ENCODE peak calls at places on chromosome 4, in nine cellular contexts. One of them, this sample, is unnamed.

GRCh38 chr4:136690363-136690762 is 841.9 kb downstream of the PCDH18 start:
- DNase-seq in choroid plexus epithelial cell: no peak
- DNase-seq in NCI-H146: no peak
- DNase-seq in stimulated activated CD4-positive, alpha-beta T cell treated with anti-CD3 and anti-CD28 coated beads, Interleukin-4, amount 100 ng/mL, for 1 hour: no peak
- DNase-seq in activated CD8-positive, alpha-beta memory T cell treated with anti-CD3 and anti-CD28 coated beads for 4 hours: no peak
- DNase-seq in left colon: no peak
- DNase-seq in B cell: no peak
- DNase-seq in progenitor cell of endocrine pancreas: no peak
- DNase-seq in activated naive CD8-positive, alpha-beta T cell treated with anti-CD3 and anti-CD28 coated beads for 36 hours: no peak
- DNase-seq in this sample: no peak

GRCh38 chr4:184536070-184536880 is 61.9 kb upstream of the IRF2 start:
- DNase-seq in choroid plexus epithelial cell: no peak
- DNase-seq in left colon: no peak
- DNase-seq in stimulated activated CD4-positive, alpha-beta T cell treated with anti-CD3 and anti-CD28 coated beads, Interleukin-4, amount 100 ng/mL, for 1 hour: no peak
- DNase-seq in activated CD8-positive, alpha-beta memory T cell treated with anti-CD3 and anti-CD28 coated beads for 4 hours: no peak
- DNase-seq in NCI-H146: no peak
- DNase-seq in progenitor cell of endocrine pancreas: no peak
- DNase-seq in activated naive CD8-positive, alpha-beta T cell treated with anti-CD3 and anti-CD28 coated beads for 36 hours: no peak
- DNase-seq in B cell: no peak
- DNase-seq in this sample: no peak

GRCh38 chr4:52095374-52095773 is 44.3 kb downstream of the SPATA18 start:
- DNase-seq in activated CD8-positive, alpha-beta memory T cell treated with anti-CD3 and anti-CD28 coated beads for 4 hours: no peak
- DNase-seq in B cell: no peak
- DNase-seq in progenitor cell of endocrine pancreas: no peak
- DNase-seq in NCI-H146: no peak
- DNase-seq in choroid plexus epithelial cell: no peak
- DNase-seq in left colon: no peak
- DNase-seq in activated naive CD8-positive, alpha-beta T cell treated with anti-CD3 and anti-CD28 coated beads for 36 hours: no peak
- DNase-seq in stimulated activated CD4-positive, alpha-beta T cell treated with anti-CD3 and anti-CD28 coated beads, Interleukin-4, amount 100 ng/mL, for 1 hour: no peak
- DNase-seq in this sample: no peak

GRCh38 chr4:112800001-112800400 is 163.1 kb downstream of the LARP7 start:
- DNase-seq in left colon: no peak
- DNase-seq in progenitor cell of endocrine pancreas: no peak
- DNase-seq in choroid plexus epithelial cell: no peak
- DNase-seq in stimulated activated CD4-positive, alpha-beta T cell treated with anti-CD3 and anti-CD28 coated beads, Interleukin-4, amount 100 ng/mL, for 1 hour: no peak
- DNase-seq in B cell: no peak
- DNase-seq in NCI-H146: no peak
- DNase-seq in activated naive CD8-positive, alpha-beta T cell treated with anti-CD3 and anti-CD28 coated beads for 36 hours: no peak
- DNase-seq in activated CD8-positive, alpha-beta memory T cell treated with anti-CD3 and anti-CD28 coated beads for 4 hours: no peak
- DNase-seq in this sample: no peak

GRCh38 chr4:90318208-90318607 is 191.0 kb downstream of the CCSER1 start:
- DNase-seq in left colon: no peak
- DNase-seq in activated CD8-positive, alpha-beta memory T cell treated with anti-CD3 and anti-CD28 coated beads for 4 hours: no peak
- DNase-seq in choroid plexus epithelial cell: peak
- DNase-seq in NCI-H146: no peak
- DNase-seq in progenitor cell of endocrine pancreas: no peak
- DNase-seq in stimulated activated CD4-positive, alpha-beta T cell treated with anti-CD3 and anti-CD28 coated beads, Interleukin-4, amount 100 ng/mL, for 1 hour: no peak
- DNase-seq in activated naive CD8-positive, alpha-beta T cell treated with anti-CD3 and anti-CD28 coated beads for 36 hours: no peak
- DNase-seq in B cell: no peak
- DNase-seq in this sample: no peak

GRCh38 chr4:8350841-8351461 is 81.4 kb downstream of the HTRA3 start:
- DNase-seq in stimulated activated CD4-positive, alpha-beta T cell treated with anti-CD3 and anti-CD28 coated beads, Interleukin-4, amount 100 ng/mL, for 1 hour: no peak
- DNase-seq in activated CD8-positive, alpha-beta memory T cell treated with anti-CD3 and anti-CD28 coated beads for 4 hours: no peak
- DNase-seq in left colon: no peak
- DNase-seq in activated naive CD8-positive, alpha-beta T cell treated with anti-CD3 and anti-CD28 coated beads for 36 hours: no peak
- DNase-seq in progenitor cell of endocrine pancreas: no peak
- DNase-seq in choroid plexus epithelial cell: no peak
- DNase-seq in B cell: peak
- DNase-seq in NCI-H146: no peak
- DNase-seq in this sample: no peak

GRCh38 chr4:170259631-170260153 is 169.9 kb upstream of the AADAT start:
- DNase-seq in activated CD8-positive, alpha-beta memory T cell treated with anti-CD3 and anti-CD28 coated beads for 4 hours: no peak
- DNase-seq in activated naive CD8-positive, alpha-beta T cell treated with anti-CD3 and anti-CD28 coated beads for 36 hours: peak
- DNase-seq in B cell: peak
- DNase-seq in NCI-H146: peak
- DNase-seq in stimulated activated CD4-positive, alpha-beta T cell treated with anti-CD3 and anti-CD28 coated beads, Interleukin-4, amount 100 ng/mL, for 1 hour: no peak
- DNase-seq in progenitor cell of endocrine pancreas: peak
- DNase-seq in left colon: peak
- DNase-seq in choroid plexus epithelial cell: peak
- DNase-seq in this sample: peak

GRCh38 chr4:152585036-152585439 is 49.1 kb upstream of the FBXW7 start:
- DNase-seq in NCI-H146: no peak
- DNase-seq in stimulated activated CD4-positive, alpha-beta T cell treated with anti-CD3 and anti-CD28 coated beads, Interleukin-4, amount 100 ng/mL, for 1 hour: no peak
- DNase-seq in activated CD8-positive, alpha-beta memory T cell treated with anti-CD3 and anti-CD28 coated beads for 4 hours: no peak
- DNase-seq in progenitor cell of endocrine pancreas: no peak
- DNase-seq in activated naive CD8-positive, alpha-beta T cell treated with anti-CD3 and anti-CD28 coated beads for 36 hours: no peak
- DNase-seq in left colon: no peak
- DNase-seq in B cell: no peak
- DNase-seq in choroid plexus epithelial cell: peak
- DNase-seq in this sample: no peak

GRCh38 chr4:151417766-151418376 is 8.9 kb downstream of the FHIP1A start:
- DNase-seq in NCI-H146: no peak
- DNase-seq in activated CD8-positive, alpha-beta memory T cell treated with anti-CD3 and anti-CD28 coated beads for 4 hours: no peak
- DNase-seq in B cell: no peak
- DNase-seq in activated naive CD8-positive, alpha-beta T cell treated with anti-CD3 and anti-CD28 coated beads for 36 hours: no peak
- DNase-seq in progenitor cell of endocrine pancreas: no peak
- DNase-seq in left colon: no peak
- DNase-seq in choroid plexus epithelial cell: no peak
- DNase-seq in stimulated activated CD4-positive, alpha-beta T cell treated with anti-CD3 and anti-CD28 coated beads, Interleukin-4, amount 100 ng/mL, for 1 hour: no peak
- DNase-seq in this sample: no peak

GRCh38 chr4:186740822-186741221 is 17.2 kb upstream of the FAT1 start:
- DNase-seq in left colon: no peak
- DNase-seq in choroid plexus epithelial cell: no peak
- DNase-seq in progenitor cell of endocrine pancreas: no peak
- DNase-seq in B cell: no peak
- DNase-seq in activated naive CD8-positive, alpha-beta T cell treated with anti-CD3 and anti-CD28 coated beads for 36 hours: no peak
- DNase-seq in stimulated activated CD4-positive, alpha-beta T cell treated with anti-CD3 and anti-CD28 coated beads, Interleukin-4, amount 100 ng/mL, for 1 hour: no peak
- DNase-seq in activated CD8-positive, alpha-beta memory T cell treated with anti-CD3 and anti-CD28 coated beads for 4 hours: no peak
- DNase-seq in NCI-H146: no peak
- DNase-seq in this sample: no peak

GRCh38 chr4:59818656-59819055 is 1381.5 kb upstream of the ADGRL3 start:
- DNase-seq in stimulated activated CD4-positive, alpha-beta T cell treated with anti-CD3 and anti-CD28 coated beads, Interleukin-4, amount 100 ng/mL, for 1 hour: no peak
- DNase-seq in NCI-H146: no peak
- DNase-seq in left colon: no peak
- DNase-seq in activated CD8-positive, alpha-beta memory T cell treated with anti-CD3 and anti-CD28 coated beads for 4 hours: no peak
- DNase-seq in activated naive CD8-positive, alpha-beta T cell treated with anti-CD3 and anti-CD28 coated beads for 36 hours: no peak
- DNase-seq in progenitor cell of endocrine pancreas: no peak
- DNase-seq in B cell: no peak
- DNase-seq in choroid plexus epithelial cell: no peak
- DNase-seq in this sample: no peak

GRCh38 chr4:81065446-81065845 is 34.9 kb downstream of the BMP3 start:
- DNase-seq in left colon: no peak
- DNase-seq in NCI-H146: no peak
- DNase-seq in activated CD8-positive, alpha-beta memory T cell treated with anti-CD3 and anti-CD28 coated beads for 4 hours: no peak
- DNase-seq in stimulated activated CD4-positive, alpha-beta T cell treated with anti-CD3 and anti-CD28 coated beads, Interleukin-4, amount 100 ng/mL, for 1 hour: no peak
- DNase-seq in B cell: no peak
- DNase-seq in activated naive CD8-positive, alpha-beta T cell treated with anti-CD3 and anti-CD28 coated beads for 36 hours: no peak
- DNase-seq in choroid plexus epithelial cell: no peak
- DNase-seq in progenitor cell of endocrine pancreas: no peak
- DNase-seq in this sample: no peak

GRCh38 chr4:52864816-52865215 is 2.7 kb downstream of the RASL11B start:
- DNase-seq in B cell: no peak
- DNase-seq in activated naive CD8-positive, alpha-beta T cell treated with anti-CD3 and anti-CD28 coated beads for 36 hours: no peak
- DNase-seq in left colon: no peak
- DNase-seq in choroid plexus epithelial cell: peak
- DNase-seq in activated CD8-positive, alpha-beta memory T cell treated with anti-CD3 and anti-CD28 coated beads for 4 hours: no peak
- DNase-seq in stimulated activated CD4-positive, alpha-beta T cell treated with anti-CD3 and anti-CD28 coated beads, Interleukin-4, amount 100 ng/mL, for 1 hour: no peak
- DNase-seq in progenitor cell of endocrine pancreas: no peak
- DNase-seq in NCI-H146: no peak
- DNase-seq in this sample: no peak

GRCh38 chr4:5619913-5620625 is 88.3 kb downstream of the EVC2 start:
- DNase-seq in activated naive CD8-positive, alpha-beta T cell treated with anti-CD3 and anti-CD28 coated beads for 36 hours: no peak
- DNase-seq in stimulated activated CD4-positive, alpha-beta T cell treated with anti-CD3 and anti-CD28 coated beads, Interleukin-4, amount 100 ng/mL, for 1 hour: no peak
- DNase-seq in choroid plexus epithelial cell: no peak
- DNase-seq in B cell: no peak
- DNase-seq in NCI-H146: no peak
- DNase-seq in activated CD8-positive, alpha-beta memory T cell treated with anti-CD3 and anti-CD28 coated beads for 4 hours: no peak
- DNase-seq in progenitor cell of endocrine pancreas: no peak
- DNase-seq in left colon: no peak
- DNase-seq in this sample: no peak

GRCh38 chr4:123438031-123438430 is 41.4 kb downstream of the SPRY1 start:
- DNase-seq in activated naive CD8-positive, alpha-beta T cell treated with anti-CD3 and anti-CD28 coated beads for 36 hours: no peak
- DNase-seq in B cell: no peak
- DNase-seq in stimulated activated CD4-positive, alpha-beta T cell treated with anti-CD3 and anti-CD28 coated beads, Interleukin-4, amount 100 ng/mL, for 1 hour: no peak
- DNase-seq in activated CD8-positive, alpha-beta memory T cell treated with anti-CD3 and anti-CD28 coated beads for 4 hours: no peak
- DNase-seq in NCI-H146: no peak
- DNase-seq in choroid plexus epithelial cell: no peak
- DNase-seq in left colon: no peak
- DNase-seq in progenitor cell of endocrine pancreas: no peak
- DNase-seq in this sample: no peak

GRCh38 chr4:7658297-7659204 is 223.8 kb upstream of the PSAPL1 start:
- DNase-seq in left colon: no peak
- DNase-seq in activated naive CD8-positive, alpha-beta T cell treated with anti-CD3 and anti-CD28 coated beads for 36 hours: no peak
- DNase-seq in B cell: no peak
- DNase-seq in stimulated activated CD4-positive, alpha-beta T cell treated with anti-CD3 and anti-CD28 coated beads, Interleukin-4, amount 100 ng/mL, for 1 hour: no peak
- DNase-seq in NCI-H146: no peak
- DNase-seq in progenitor cell of endocrine pancreas: no peak
- DNase-seq in choroid plexus epithelial cell: no peak
- DNase-seq in activated CD8-positive, alpha-beta memory T cell treated with anti-CD3 and anti-CD28 coated beads for 4 hours: no peak
- DNase-seq in this sample: no peak

This sample was measured in stimulated activated naive CD8-positive, alpha-beta T cell treated with anti-CD3 and anti-CD28 coated beads, Interleukin-15, Interleukin-2, amounts not matched to agents 100 U/mL and 50 U/mL, for 24 hours.